ENCODE peak calls at places on chromosomes 11 and 22, in eight cellular contexts. L, T, P, K, E, X, S and H are unnamed samples.

GRCh38 chr11:61049066-61049382 is 53.3 kb upstream of the CD5 start:
- DNase-seq in L (no peak), T (no peak), P (no peak), K (no peak), E (no peak), X (no peak), S (no peak), H (no peak)

GRCh38 chr11:110907629-110908028 is 195.4 kb upstream of the ARHGAP20 start:
- DNase-seq in L (no peak), T (peak), P (no peak), K (no peak), E (peak), X (no peak), S (peak), H (no peak)

GRCh38 chr22:46088541-46089311 is 61.6 kb upstream of the PPARA start:
- DNase-seq in L (no peak), T (no peak), P (peak), K (peak), E (no peak), X (peak), S (peak), H (no peak)

GRCh38 chr11:115133810-115134209 is 370.4 kb downstream of the CADM1 start:
- DNase-seq in L (no peak), T (no peak), P (no peak), K (no peak), E (no peak), X (no peak), S (no peak), H (no peak)

GRCh38 chr11:120284272-120284671 is 40.8 kb upstream of the TLCD5 start:
- DNase-seq in L (no peak), T (no peak), P (no peak), K (no peak), E (no peak), X (no peak), S (no peak), H (no peak)

GRCh38 chr11:75428301-75428724 is 4.7 kb downstream of the KLHL35 start:
- DNase-seq in L (peak), T (peak), P (peak), K (peak), E (peak), X (peak), S (peak), H (peak)

GRCh38 chr22:26589367-26589844 is 526 bp downstream of the TPST2 start:
- DNase-seq in L (no peak), T (no peak), P (peak), K (peak), E (no peak), X (no peak), S (peak), H (no peak)

GRCh38 chr11:117045956-117046355 is 52.3 kb downstream of the SIK3 start:
- DNase-seq in L (no peak), T (no peak), P (no peak), K (no peak), E (no peak), X (no peak), S (peak), H (no peak)

GRCh38 chr22:48619721-48620120 is 1208.0 kb downstream of the BRD1 start:
- DNase-seq in L (no peak), T (no peak), P (no peak), K (no peak), E (no peak), X (no peak), S (no peak), H (no peak)

GRCh38 chr11:86152006-86152862 is 83.3 kb upstream of the PICALM start:
- DNase-seq in L (no peak), T (peak), P (peak), K (no peak), E (no peak), X (no peak), S (peak), H (no peak)

GRCh38 chr11:125945797-125946520 is at the start of gene VSIG10L2:
- DNase-seq in L (no peak), T (no peak), P (no peak), K (no peak), E (no peak), X (no peak), S (no peak), H (peak)

GRCh38 chr22:20740222-20740951 is 33.5 kb upstream of the SERPIND1 start:
- DNase-seq in L (no peak), T (no peak), P (no peak), K (no peak), E (no peak), X (no peak), S (no peak), H (no peak)

GRCh38 chr11:114209904-114210303 is 86.3 kb upstream of the NNMT start:
- DNase-seq in L (no peak), T (no peak), P (peak), K (no peak), E (no peak), X (no peak), S (no peak), H (no peak)

GRCh38 chr11:102138677-102139076 is 28.4 kb downstream of the YAP1 start:
- DNase-seq in L (no peak), T (peak), P (no peak), K (no peak), E (peak), X (no peak), S (peak), H (no peak)

GRCh38 chr22:41820447-41820846 is 12.5 kb upstream of the SREBF2 start:
- DNase-seq in L (no peak), T (no peak), P (no peak), K (no peak), E (no peak), X (no peak), S (no peak), H (no peak)

GRCh38 chr11:104254347-104254746 is 90.4 kb upstream of the PDGFD start:
- DNase-seq in L (no peak), T (no peak), P (peak), K (no peak), E (no peak), X (no peak), S (peak), H (no peak)

GRCh38 chr11:8867856-8868705 is 42.9 kb upstream of the AKIP1 start:
- DNase-seq in L (no peak), T (peak), P (no peak), K (no peak), E (no peak), X (no peak), S (peak), H (no peak)

GRCh38 chr11:16925495-16926065 is 88.6 kb downstream of the PLEKHA7 start:
- DNase-seq in L (no peak), T (peak), P (peak), K (peak), E (no peak), X (peak), S (peak), H (no peak)

GRCh38 chr11:69944146-69944795 is 125.1 kb upstream of the FGF3 start:
- DNase-seq in L (no peak), T (peak), P (no peak), K (peak), E (no peak), X (no peak), S (no peak), H (no peak)

GRCh38 chr11:605286-606129 is 10.2 kb downstream of the IRF7 start:
- DNase-seq in L (no peak), T (no peak), P (no peak), K (no peak), E (no peak), X (no peak), S (no peak), H (no peak)

GRCh38 chr11:125073616-125074483 is 10.7 kb downstream of the SLC37A2 start:
- DNase-seq in L (no peak), T (no peak), P (no peak), K (no peak), E (no peak), X (no peak), S (no peak), H (peak)

GRCh38 chr11:33869511-33870422 is 22.1 kb downstream of the LMO2 start:
- DNase-seq in L (no peak), T (no peak), P (peak), K (peak), E (no peak), X (no peak), S (peak), H (no peak)

DNA sequence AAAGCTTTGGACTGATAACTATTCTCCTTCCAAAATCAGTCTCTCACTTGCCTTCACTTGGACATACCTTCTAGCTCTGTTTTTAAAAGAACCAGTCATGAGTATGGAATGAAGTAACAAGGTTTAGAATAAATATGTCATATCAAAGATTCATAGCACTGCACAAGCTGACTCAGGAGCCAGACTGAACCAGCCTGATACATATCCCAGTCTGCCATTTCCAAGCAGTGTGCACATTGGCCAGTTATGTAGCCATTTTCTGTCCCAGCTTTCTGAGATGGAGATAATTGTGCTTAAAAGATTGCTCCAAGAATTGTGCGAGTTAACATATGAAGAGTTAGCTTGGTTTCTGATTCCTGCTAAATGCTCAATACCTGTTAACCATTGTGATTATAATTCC is 311.3 kb downstream of the C11orf87 start:
- DNase-seq in L (no peak), T (no peak), P (no peak), K (no peak), E (no peak), X (no peak), S (peak), H (no peak)
- H3K27ac ChIP-seq in L (no peak), T (no peak), P (no peak), K (no peak), E (no peak), X (no peak), S (no peak), H (no peak)

GRCh38 chr11:111938687-111939160 is 1.6 kb downstream of the DIXDC1 start:
- DNase-seq in L (no peak), T (no peak), P (no peak), K (no peak), E (no peak), X (no peak), S (peak), H (peak)
- H3K27ac ChIP-seq in L (peak), T (no peak), P (no peak), K (peak), E (peak), X (peak), S (peak), H (peak)

GRCh38 chr22:35333220-35333619 is 33.5 kb downstream of the TOM1 start:
- DNase-seq in L (no peak), T (no peak), P (no peak), K (no peak), E (no peak), X (no peak), S (no peak), H (no peak)
- H3K27ac ChIP-seq in L (no peak), T (no peak), P (no peak), K (no peak), E (no peak), X (no peak), S (no peak), H (peak)

DNA sequence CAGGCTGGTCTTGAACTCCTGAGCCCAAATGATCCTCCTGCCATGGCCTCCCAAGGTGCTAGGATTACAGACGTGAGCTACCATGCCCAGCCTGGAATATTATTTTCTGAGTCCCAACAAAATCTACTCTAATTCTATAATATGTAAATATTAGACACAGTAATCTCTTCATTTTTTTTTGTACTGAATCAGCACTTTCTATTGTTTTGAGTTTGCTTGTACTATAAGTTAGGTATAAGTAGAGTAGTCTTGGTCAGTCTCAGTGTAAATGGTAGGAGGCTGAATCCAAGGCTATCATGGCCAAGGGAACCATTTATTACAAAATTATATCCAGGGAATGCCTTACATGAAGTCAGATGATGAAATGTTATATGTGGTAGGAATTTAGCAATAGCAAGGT is 19.6 kb upstream of the OR6X1 start:
- DNase-seq in L (no peak), T (no peak), P (no peak), K (no peak), E (no peak), X (no peak), S (no peak), H (no peak)
- H3K27ac ChIP-seq in L (no peak), T (no peak), P (no peak), K (no peak), E (no peak), X (no peak), S (no peak), H (no peak)

GRCh38 chr11:63567044-63567840 is 4.1 kb upstream of the PLAAT2 start:
- DNase-seq in L (no peak), T (peak), P (peak), K (no peak), E (peak), X (peak), S (peak), H (peak)
- H3K27ac ChIP-seq in L (peak), T (peak), P (peak), K (peak), E (no peak), X (peak), S (peak), H (peak)

GRCh38 chr11:35192347-35192746 is 53.4 kb downstream of the CD44 start:
- DNase-seq in L (no peak), T (no peak), P (peak), K (peak), E (no peak), X (peak), S (peak), H (no peak)
- H3K27ac ChIP-seq in L (no peak), T (peak), P (no peak), K (no peak), E (peak), X (peak), S (peak), H (peak)

DNA sequence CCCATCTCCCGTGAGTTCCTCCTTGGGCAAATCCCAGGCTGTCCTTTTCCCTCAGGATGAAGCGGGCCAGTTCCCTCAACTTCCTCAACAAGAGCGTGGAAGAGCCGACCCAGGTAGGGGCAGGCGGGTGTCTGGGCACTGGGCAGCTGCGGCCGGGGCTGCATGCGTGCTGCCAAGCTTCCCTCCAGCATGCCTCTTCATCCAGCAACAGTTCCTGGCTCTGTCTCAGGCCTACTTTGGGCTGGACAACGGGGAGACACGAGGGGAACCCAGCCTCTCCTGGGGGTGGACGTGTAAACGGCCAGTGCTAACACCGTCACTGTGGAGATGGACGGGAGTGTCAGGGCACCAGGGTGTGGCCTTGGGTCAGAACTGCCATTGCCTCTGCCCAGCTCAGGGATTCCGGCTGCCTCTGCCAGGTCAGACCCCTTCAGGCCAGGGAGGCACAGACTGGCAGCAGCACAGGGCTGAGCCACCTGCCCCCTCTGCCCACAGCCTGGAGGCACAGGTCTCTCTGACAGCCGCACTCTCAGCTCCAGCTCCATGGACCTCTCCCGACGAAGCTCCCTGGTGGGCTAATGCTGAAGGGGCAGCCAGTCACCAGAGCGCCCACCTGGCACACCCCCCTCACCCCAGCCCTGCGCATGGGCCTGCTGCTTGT is 1.9 kb upstream of the RAB1B start:
- DNase-seq in L (no peak), T (no peak), P (no peak), K (no peak), E (no peak), X (no peak), S (no peak), H (no peak)
- H3K27ac ChIP-seq in L (peak), T (no peak), P (no peak), K (peak), E (no peak), X (peak), S (peak), H (peak)

DNA sequence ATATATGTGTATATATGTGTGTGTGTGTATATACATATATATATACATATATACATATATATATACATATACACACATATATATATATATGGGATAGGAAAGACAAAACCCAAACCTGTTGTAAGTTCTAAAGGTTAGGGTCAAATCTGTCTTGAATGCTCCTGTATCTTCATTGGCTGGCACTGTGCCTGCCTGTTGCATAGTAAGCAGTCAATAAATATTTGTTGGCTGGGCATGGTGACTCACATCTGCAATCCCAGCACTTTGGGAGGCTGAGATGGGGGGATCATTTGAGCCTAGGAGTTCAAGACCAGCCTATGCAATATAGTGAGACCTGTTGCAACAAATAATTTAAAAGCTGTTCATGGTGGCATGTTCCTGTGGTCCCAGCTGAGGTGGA is 205.4 kb downstream of the DBX1 start:
- DNase-seq in L (no peak), T (no peak), P (peak), K (no peak), E (no peak), X (no peak), S (peak), H (no peak)
- H3K27ac ChIP-seq in L (no peak), T (no peak), P (no peak), K (no peak), E (no peak), X (no peak), S (no peak), H (peak)